ENCODE peak calls at places on chromosomes 6 and 20, in seven cellular contexts. I is left lung, P is SJSA1, X is heart left ventricle, J is endodermal cell, A is SK-N-SH, O is left ventricle myocardium inferior. C is an unnamed sample. For H3K36me3, the result is how much of the 10 kb centered on the place peaks cover.

GRCh38 chr20:46113071-46113470 is 5.0 kb upstream of the CD40 start:
- DNase-seq in P (no peak), X (no peak), I (no peak), O (no peak), A (no peak), J (no peak), C (no peak)

GRCh38 chr20:15911557-15911956 is 661.7 kb downstream of the KIF16B start:
- DNase-seq in X (no peak), O (no peak), J (no peak), I (no peak), A (no peak), P (no peak), C (no peak)

GRCh38 chr6:33988121-33989015 is 157.5 kb downstream of the GRM4 start:
- DNase-seq in I (no peak), O (no peak), J (peak), P (peak), X (no peak), A (peak), C (no peak)

GRCh38 chr6:16817594-16817993 is 56.3 kb upstream of the ATXN1 start:
- DNase-seq in X (no peak), I (no peak), J (no peak), P (no peak), A (no peak), O (no peak), C (no peak)

GRCh38 chr6:73606428-73606827 is 47.4 kb downstream of the SLC17A5 start:
- DNase-seq in X (no peak), A (no peak), P (no peak), J (no peak), O (no peak), I (no peak), C (no peak)

GRCh38 chr20:32338665-32339064 is 19.5 kb upstream of the ASXL1 start:
- DNase-seq in O (no peak), I (no peak), J (no peak), P (no peak), A (no peak), X (no peak), C (no peak)

GRCh38 chr6:57173056-57173885 is 1.1 kb downstream of the BAG2 start:
- DNase-seq in I (no peak), A (peak), J (peak), O (no peak), X (peak), P (no peak), C (peak)

GRCh38 chr6:161227004-161227950 is 46.6 kb downstream of the AGPAT4 start:
- DNase-seq in I (no peak), A (no peak), X (no peak), P (no peak), J (no peak), O (no peak), C (no peak)

GRCh38 chr6:28643017-28643740 is 117.5 kb downstream of the GPX5 start:
- DNase-seq in O (no peak), P (peak), X (no peak), A (peak), J (peak), I (no peak), C (no peak)

GRCh38 chr20:56628873-56629463 is at the start of gene TFAP2C:
- DNase-seq in A (peak), P (peak), X (peak), I (peak), O (peak), J (peak), C (no peak)

GRCh38 chr6:158863646-158864045 is 44.5 kb upstream of the EZR start:
- DNase-seq in J (peak), A (no peak), I (no peak), O (no peak), X (no peak), P (peak), C (no peak)

GRCh38 chr20:17683218-17684076 is 1.4 kb upstream of the RRBP1 start:
- DNase-seq in O (no peak), J (no peak), P (no peak), X (no peak), A (no peak), I (no peak), C (no peak)

GRCh38 chr6:107458687-107459282 is 579 bp downstream of the PDSS2 start:
- DNase-seq in J (no peak), A (no peak), O (peak), X (no peak), I (no peak), P (no peak), C (no peak)

GRCh38 chr6:16901777-16902176 is 140.5 kb upstream of the ATXN1 start:
- DNase-seq in X (peak), I (peak), J (no peak), A (peak), O (peak), P (no peak), C (no peak)

GRCh38 chr6:85416049-85416448 is 33.8 kb upstream of the NT5E start:
- DNase-seq in J (no peak), O (no peak), A (no peak), X (no peak), I (no peak), P (no peak), C (no peak)

GRCh38 chr6:157556671-157557430 is 175.9 kb downstream of the ZDHHC14 start:
- DNase-seq in O (no peak), J (peak), I (no peak), A (no peak), X (no peak), P (peak), C (no peak)

GRCh38 chr6:144434308-144434990 is 149.3 kb downstream of the UTRN start:
- DNase-seq in A (no peak), J (no peak), P (peak), X (no peak), O (no peak), I (no peak), C (no peak)

GRCh38 chr6:34099878-34100277 is 46.0 kb downstream of the GRM4 start:
- DNase-seq in P (no peak), A (peak), O (no peak), J (no peak), I (no peak), X (no peak), C (no peak)

GRCh38 chr6:3159805-3160781 is 2.7 kb upstream of the TUBB2A start:
- DNase-seq in J (peak), A (no peak), O (no peak), I (no peak), X (peak), P (no peak), C (peak)

GRCh38 chr6:33749401-33749800 is 2.7 kb upstream of the IP6K3 start:
- DNase-seq in J (no peak), A (no peak), I (no peak), P (no peak), O (no peak), X (no peak), C (no peak)

GRCh38 chr6:141252828-141253608 is 879.7 kb upstream of the GJE1 start:
- DNase-seq in X (no peak), I (no peak), O (no peak), J (no peak), P (no peak), A (no peak), C (no peak)

GRCh38 chr6:74161380-74161779 is 465.4 kb downstream of the CD109 start:
- DNase-seq in P (no peak), A (no peak), I (no peak), O (no peak), X (no peak), J (no peak), C (no peak)

GRCh38 chr6:38262041-38262440 is 377.7 kb downstream of the BTBD9 start:
- DNase-seq in A (no peak), J (peak), I (no peak), O (no peak), P (peak), X (no peak), C (no peak)

GRCh38 chr20:38052870-38053269 is 19.3 kb downstream of the RPRD1B start:
- DNase-seq in O (no peak), A (no peak), J (no peak), P (no peak), I (no peak), X (no peak), C (no peak)
- H3K36me3 ChIP-seq in O (half or more), A (half or more), J (under half), P (half or more), I (half or more), X (half or more), C (under half)

GRCh38 chr6:149060300-149060984 is 257.1 kb upstream of the TAB2 start:
- DNase-seq in X (peak), I (no peak), P (no peak), J (no peak), A (peak), O (peak), C (peak)
- H3K27ac ChIP-seq in X (no peak), I (no peak), P (no peak), J (no peak), A (peak), O (no peak), C (no peak)

GRCh38 chr20:63132131-63132714 is 83.7 kb downstream of the YTHDF1 start:
- DNase-seq in X (peak), I (no peak), J (peak), A (no peak), P (peak), O (no peak), C (peak)
- H3K36me3 ChIP-seq in X (under half), I (under half), J (under half), A (under half), P (under half), O (under half), C (under half)

DNA sequence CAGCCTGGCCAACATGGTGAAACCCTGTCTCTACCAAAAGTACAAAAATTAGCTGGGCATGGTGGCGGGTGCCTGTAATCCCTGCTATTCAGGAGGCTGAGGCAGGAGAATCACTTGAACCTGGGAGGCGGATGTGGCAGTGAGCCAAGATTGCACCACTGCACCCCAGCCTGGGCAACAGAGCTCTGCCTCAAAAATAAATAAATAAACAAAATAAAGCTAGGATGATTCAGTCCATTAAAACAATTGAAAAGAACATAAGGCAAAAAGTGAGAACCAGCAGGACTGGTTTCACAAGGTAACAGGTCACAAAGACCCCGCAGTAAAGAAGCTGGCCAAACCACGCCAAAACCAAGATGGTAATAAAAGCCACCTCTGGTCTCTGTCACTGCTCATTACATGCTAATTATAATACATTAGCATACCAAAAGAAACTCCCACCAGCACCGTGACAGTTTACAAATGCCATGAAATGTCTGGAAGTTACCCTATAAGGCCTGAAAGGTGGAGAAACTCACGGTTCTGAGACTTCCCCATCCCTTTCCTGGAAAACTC is 10.4 kb downstream of the LAMA4 start:
- DNase-seq in O (no peak), I (no peak), X (no peak), P (no peak), A (no peak), J (peak), C (no peak)
- H3K27ac ChIP-seq in O (peak), I (peak), X (peak), P (no peak), A (no peak), J (no peak), C (no peak)

GRCh38 chr6:153980176-153980575 is 58.9 kb upstream of the OPRM1 start:
- DNase-seq in J (no peak), P (no peak), O (no peak), I (no peak), X (no peak), A (no peak), C (no peak)
- H3K36me3 ChIP-seq in J (under half), P (under half), O (under half), I (under half), X (under half), A (under half), C (under half)

DNA sequence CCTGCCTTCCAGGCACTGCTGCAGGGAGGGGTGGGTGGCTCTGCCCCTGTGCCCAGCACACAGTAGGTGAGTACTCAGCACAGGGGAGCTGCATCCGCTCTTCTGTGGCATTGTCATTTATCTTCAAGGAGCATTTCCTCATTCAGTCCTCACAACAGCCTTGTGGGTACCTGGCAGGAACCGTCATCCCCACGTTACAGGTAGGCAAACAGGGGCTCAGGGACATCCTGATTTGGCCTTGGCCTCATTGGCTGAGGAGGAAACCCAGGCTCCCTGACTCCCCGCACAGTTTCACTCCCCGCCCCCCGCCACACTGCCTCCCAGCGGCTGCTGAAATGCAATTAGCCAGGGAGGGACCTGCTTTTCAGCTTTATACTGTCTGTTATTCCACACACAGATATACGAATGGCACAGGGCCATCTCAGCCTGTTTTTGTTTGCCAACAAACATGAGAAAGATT is 24.3 kb upstream of the PNPLA1 start:
- DNase-seq in A (peak), J (peak), X (no peak), O (no peak), P (no peak), I (peak), C (no peak)
- H3K27ac ChIP-seq in A (peak), J (no peak), X (no peak), O (no peak), P (no peak), I (no peak), C (no peak)

GRCh38 chr20:35653430-35653734 is 11.3 kb downstream of the CPNE1 start:
- DNase-seq in A (no peak), P (no peak), X (no peak), I (no peak), J (no peak), O (no peak), C (no peak)

GRCh38 chr20:35652641-35653429 is 11.9 kb downstream of the CPNE1 start:
- DNase-seq in X (no peak), O (no peak), A (no peak), I (no peak), P (no peak), J (no peak), C (no peak)

GRCh38 chr20:35648836-35649235 is 15.9 kb downstream of the CPNE1 start:
- DNase-seq in O (no peak), J (no peak), I (no peak), A (no peak), X (no peak), P (no peak), C (no peak)

GRCh38 chr20:35653893-35654292 is 10.8 kb downstream of the CPNE1 start:
- DNase-seq in A (no peak), I (no peak), P (no peak), J (no peak), O (no peak), X (no peak), C (no peak)

GRCh38 chr20:35650632-35651031 is 14.1 kb downstream of the CPNE1 start:
- DNase-seq in J (no peak), P (no peak), I (no peak), X (no peak), A (no peak), O (no peak), C (no peak)
- H3K36me3 ChIP-seq in J (half or more), P (half or more), I (under half), X (under half), A (half or more), O (under half), C (under half)

GRCh38 chr20:23132930-23133559 is 46.9 kb upstream of the CD93 start:
- DNase-seq in A (no peak), J (no peak), P (no peak), I (no peak), X (peak), O (peak), C (no peak)
- H3K27ac ChIP-seq in A (no peak), J (no peak), P (no peak), I (peak), X (peak), O (peak), C (peak)

DNA sequence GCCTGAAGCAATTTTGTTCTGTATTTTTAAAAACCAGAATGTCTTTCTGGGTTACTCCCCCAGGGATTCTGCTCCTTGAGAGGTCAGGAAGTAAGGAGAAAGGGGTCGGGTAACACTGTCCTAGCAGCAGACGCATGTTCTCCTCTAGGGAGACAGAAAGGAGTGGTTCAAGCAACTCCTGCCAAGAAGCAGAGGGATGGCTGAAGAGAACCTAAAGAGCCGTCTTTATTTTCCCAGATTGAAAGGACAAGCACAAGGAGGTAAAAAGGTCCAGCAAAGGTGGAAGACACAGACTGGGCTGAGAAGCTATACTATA is 58.1 kb upstream of the SLC4A11 start:
- DNase-seq in O (no peak), A (no peak), J (no peak), I (no peak), X (no peak), P (no peak), C (no peak)
- H3K36me3 ChIP-seq in O (half or more), A (under half), J (under half), I (half or more), X (half or more), P (under half), C (under half)

GRCh38 chr20:38146156-38146555 is 18.9 kb downstream of the TGM2 start:
- DNase-seq in P (no peak), J (no peak), A (no peak), I (no peak), X (no peak), O (no peak), C (no peak)

GRCh38 chr20:38148328-38149102 is 16.6 kb downstream of the TGM2 start:
- DNase-seq in A (no peak), P (no peak), J (no peak), I (no peak), O (peak), X (no peak), C (no peak)

GRCh38 chr20:38147166-38147565 is 17.9 kb downstream of the TGM2 start:
- DNase-seq in O (no peak), J (no peak), I (no peak), X (no peak), P (no peak), A (no peak), C (no peak)

GRCh38 chr20:38146628-38147027 is 18.4 kb downstream of the TGM2 start:
- DNase-seq in I (no peak), J (no peak), A (no peak), X (no peak), O (no peak), P (no peak), C (no peak)

DNA sequence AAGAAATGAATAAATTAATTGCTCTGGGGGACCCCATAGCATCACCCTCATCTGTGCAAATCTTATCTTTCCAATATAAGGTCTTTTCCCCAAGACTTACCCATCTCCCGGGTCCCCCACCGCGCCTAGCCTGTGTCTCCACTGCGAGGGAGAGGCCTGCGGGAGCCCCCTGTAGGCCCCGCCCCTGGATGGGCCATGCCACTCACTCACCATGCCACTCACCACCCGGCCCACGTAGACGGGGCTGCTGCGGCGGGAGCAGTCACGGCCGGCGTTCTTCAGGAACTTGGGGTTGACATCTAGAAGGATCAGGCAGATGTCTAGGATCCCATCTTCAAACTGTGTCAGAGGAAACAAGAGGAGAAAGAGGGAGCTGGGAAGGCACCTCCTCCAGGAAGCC is 17.3 kb downstream of the TGM2 start:
- DNase-seq in O (no peak), J (no peak), I (no peak), A (no peak), P (no peak), X (no peak), C (no peak)
- H3K27ac ChIP-seq in O (peak), J (no peak), I (peak), A (peak), P (no peak), X (no peak), C (no peak)